ENCODE peak calls at places on chromosome 7, in four cellular contexts. One of them, this sample, is unnamed.

GRCh38 chr7:132049462-132050304 is 493.3 kb upstream of the PODXL start:
- DNase-seq in A673: peak
- DNase-seq in cardiac muscle cell: peak
- DNase-seq in tibial nerve: no peak
- DNase-seq in this sample: peak

GRCh38 chr7:80273327-80273726 is 138.7 kb downstream of the GNAI1 start:
- DNase-seq in cardiac muscle cell: peak
- DNase-seq in A673: peak
- DNase-seq in tibial nerve: no peak
- DNase-seq in this sample: no peak

GRCh38 chr7:47091141-47091540 is 490.8 kb downstream of the TNS3 start:
- DNase-seq in A673: no peak
- DNase-seq in tibial nerve: no peak
- DNase-seq in cardiac muscle cell: no peak
- DNase-seq in this sample: no peak

GRCh38 chr7:151759591-151760042 is 117.3 kb downstream of the PRKAG2 start:
- DNase-seq in tibial nerve: no peak
- DNase-seq in A673: peak
- DNase-seq in cardiac muscle cell: peak
- DNase-seq in this sample: peak

GRCh38 chr7:12719141-12719919 is 31.9 kb downstream of the ARL4A start:
- DNase-seq in A673: peak
- DNase-seq in cardiac muscle cell: peak
- DNase-seq in tibial nerve: no peak
- DNase-seq in this sample: no peak

GRCh38 chr7:73978681-73979563 is 49.1 kb upstream of the ELN start:
- DNase-seq in tibial nerve: peak
- DNase-seq in cardiac muscle cell: peak
- DNase-seq in A673: peak
- DNase-seq in this sample: peak

GRCh38 chr7:5653661-5654060 is 127.8 kb downstream of the RNF216 start:
- DNase-seq in tibial nerve: no peak
- DNase-seq in cardiac muscle cell: no peak
- DNase-seq in A673: no peak
- DNase-seq in this sample: no peak

GRCh38 chr7:105806592-105807266 is 69.7 kb downstream of the ATXN7L1 start:
- DNase-seq in tibial nerve: no peak
- DNase-seq in cardiac muscle cell: peak
- DNase-seq in A673: peak
- DNase-seq in this sample: no peak

GRCh38 chr7:101527844-101528667 is 101.0 kb downstream of the MYL10 start:
- DNase-seq in cardiac muscle cell: no peak
- DNase-seq in A673: no peak
- DNase-seq in tibial nerve: no peak
- DNase-seq in this sample: no peak

GRCh38 chr7:28759373-28760013 is 198.6 kb downstream of the TRIL start:
- DNase-seq in cardiac muscle cell: no peak
- DNase-seq in A673: no peak
- DNase-seq in tibial nerve: no peak
- DNase-seq in this sample: no peak

GRCh38 chr7:130999926-131000325 is 265.9 kb upstream of the KLF14 start:
- DNase-seq in tibial nerve: no peak
- DNase-seq in cardiac muscle cell: no peak
- DNase-seq in A673: no peak
- DNase-seq in this sample: no peak
- H3K27ac ChIP-seq in tibial nerve: peak
- H3K27ac ChIP-seq in cardiac muscle cell: no peak
- H3K27ac ChIP-seq in A673: peak
- H3K27ac ChIP-seq in this sample: peak

DNA sequence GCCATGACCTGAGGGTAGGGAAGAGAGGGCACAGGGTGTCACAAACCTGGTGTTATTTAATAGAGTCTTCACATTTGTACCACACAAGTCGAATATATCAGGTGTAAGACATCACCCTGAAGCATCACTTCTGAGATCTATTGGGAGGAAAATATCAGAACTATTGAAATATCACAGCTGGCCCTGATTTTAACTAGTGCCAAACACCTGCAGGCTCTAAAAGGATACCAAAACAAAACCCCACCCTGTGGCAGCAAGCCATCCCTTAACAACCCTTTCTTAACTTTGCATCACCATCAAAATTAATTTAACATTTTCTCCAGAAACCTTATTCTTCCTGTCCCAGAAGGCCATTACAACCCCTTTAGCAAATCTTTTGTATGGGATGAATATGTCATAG is 365.4 kb downstream of the SUGCT start:
- DNase-seq in A673: no peak
- DNase-seq in cardiac muscle cell: no peak
- DNase-seq in tibial nerve: no peak
- DNase-seq in this sample: no peak
- H3K27ac ChIP-seq in A673: no peak
- H3K27ac ChIP-seq in cardiac muscle cell: no peak
- H3K27ac ChIP-seq in tibial nerve: no peak
- H3K27ac ChIP-seq in this sample: peak

GRCh38 chr7:127844165-127844564 is 187.1 kb downstream of the LRRC4 start:
- DNase-seq in cardiac muscle cell: no peak
- DNase-seq in tibial nerve: no peak
- DNase-seq in A673: no peak
- DNase-seq in this sample: no peak

GRCh38 chr7:127848241-127848640 is 183.0 kb downstream of the LRRC4 start:
- DNase-seq in A673: no peak
- DNase-seq in tibial nerve: no peak
- DNase-seq in cardiac muscle cell: no peak
- DNase-seq in this sample: no peak

GRCh38 chr7:127845497-127846214 is 185.6 kb downstream of the LRRC4 start:
- DNase-seq in cardiac muscle cell: no peak
- DNase-seq in tibial nerve: no peak
- DNase-seq in A673: no peak
- DNase-seq in this sample: no peak

GRCh38 chr7:127847641-127848040 is 183.6 kb downstream of the LRRC4 start:
- DNase-seq in tibial nerve: no peak
- DNase-seq in A673: no peak
- DNase-seq in cardiac muscle cell: no peak
- DNase-seq in this sample: no peak

GRCh38 chr7:127844707-127845331 is 186.4 kb downstream of the LRRC4 start:
- DNase-seq in tibial nerve: no peak
- DNase-seq in A673: no peak
- DNase-seq in cardiac muscle cell: peak
- DNase-seq in this sample: no peak
- H3K27ac ChIP-seq in tibial nerve: no peak
- H3K27ac ChIP-seq in A673: no peak
- H3K27ac ChIP-seq in cardiac muscle cell: peak
- H3K27ac ChIP-seq in this sample: no peak

GRCh38 chr7:52708846-52709245 is 326.6 kb upstream of the POM121L12 start:
- DNase-seq in tibial nerve: no peak
- DNase-seq in A673: no peak
- DNase-seq in cardiac muscle cell: no peak
- DNase-seq in this sample: no peak

GRCh38 chr7:52705768-52706167 is 329.7 kb upstream of the POM121L12 start:
- DNase-seq in cardiac muscle cell: no peak
- DNase-seq in A673: no peak
- DNase-seq in tibial nerve: no peak
- DNase-seq in this sample: no peak
- H3K27ac ChIP-seq in cardiac muscle cell: no peak
- H3K27ac ChIP-seq in A673: no peak
- H3K27ac ChIP-seq in tibial nerve: no peak
- H3K27ac ChIP-seq in this sample: no peak

This sample was measured in DND-41.